ENCODE peak calls at places on chromosomes 4 and X, in four cellular contexts. K, B, F and U are unnamed samples.

GRCh38 chr4:185265942-185266341 is 56.5 kb downstream of the SNX25 start:
- DNase-seq in K (no peak), B (no peak), F (no peak), U (no peak)

GRCh38 chrX:29699214-29699613 is 516.1 kb upstream of the MAGEB2 start:
- DNase-seq in K (no peak), B (no peak), F (no peak), U (no peak)

GRCh38 chr4:100206850-100207249 is 16.6 kb upstream of the DDIT4L start:
- DNase-seq in K (no peak), B (no peak), F (no peak), U (no peak)

GRCh38 chrX:36961590-36961989 is 46.6 kb upstream of the FAM47C start:
- DNase-seq in K (no peak), B (no peak), F (no peak), U (no peak)

GRCh38 chr4:41991916-41992767 is 1.8 kb downstream of the SLC30A9 start:
- DNase-seq in K (no peak), B (no peak), F (no peak), U (no peak)

GRCh38 chrX:93673869-93674271 is at the start of gene FAM133A:
- DNase-seq in K (no peak), B (no peak), F (no peak), U (no peak)

GRCh38 chrX:140343226-140343873 is 161.5 kb downstream of the SOX3 start:
- DNase-seq in K (no peak), B (no peak), F (no peak), U (no peak)

GRCh38 chr4:128871948-128872347 is 62.4 kb downstream of the JADE1 start:
- DNase-seq in K (no peak), B (no peak), F (no peak), U (no peak)

GRCh38 chr4:128468485-128468989 is 180.9 kb upstream of the PGRMC2 start:
- DNase-seq in K (no peak), B (peak; percentile 61), F (no peak), U (peak; percentile 93)

GRCh38 chr4:15395342-15395741 is 32.5 kb upstream of the C1QTNF7 start:
- DNase-seq in K (no peak), B (no peak), F (no peak), U (no peak)

GRCh38 chr4:78057135-78057599 is at the start of gene FRAS1:
- DNase-seq in K (peak; percentile 19), B (no peak), F (no peak), U (no peak)
- TF ChIP-seq CTCF in K (no peak), B (no peak), F (no peak), U (no peak)

DNA sequence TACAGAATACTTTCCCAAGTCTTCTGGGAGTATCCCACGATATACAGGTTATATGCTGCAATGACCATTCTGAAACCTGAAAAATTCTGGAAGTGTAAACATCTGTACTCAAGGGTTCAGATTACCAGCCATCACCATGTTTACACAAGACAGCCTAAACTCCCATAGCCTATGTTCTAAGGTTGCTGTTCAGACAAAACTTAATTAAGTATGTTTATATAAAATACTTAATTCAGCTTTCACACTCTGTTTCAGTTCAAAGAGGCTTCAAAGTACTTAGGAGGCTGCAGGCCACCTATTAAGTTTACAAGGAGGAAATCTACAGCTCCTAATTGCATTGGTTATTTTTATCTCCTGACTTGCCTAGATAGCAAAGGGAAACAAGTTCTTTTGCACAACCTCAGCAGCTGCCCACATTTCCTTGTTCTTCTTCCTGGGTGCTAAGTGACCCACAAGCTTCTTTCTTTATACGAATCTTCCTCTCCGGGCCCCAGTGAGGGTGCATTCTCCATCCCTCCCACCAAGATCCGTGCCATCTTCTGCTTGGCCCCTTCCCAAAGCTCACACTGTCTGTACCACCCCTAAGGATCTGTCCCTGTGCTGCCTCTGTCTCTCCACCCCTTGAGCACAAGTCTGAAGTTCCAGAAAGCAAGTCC is 2.0 kb downstream of the GAK start:
- DNase-seq in K (no peak), B (no peak), F (no peak), U (no peak)
- H3K4me3 ChIP-seq in K (peak overlapping the region; percentile 99), B (no peak overlapping the region), F (peak overlapping the region; percentile 96), U (peak overlapping the region; percentile 13)

DNA sequence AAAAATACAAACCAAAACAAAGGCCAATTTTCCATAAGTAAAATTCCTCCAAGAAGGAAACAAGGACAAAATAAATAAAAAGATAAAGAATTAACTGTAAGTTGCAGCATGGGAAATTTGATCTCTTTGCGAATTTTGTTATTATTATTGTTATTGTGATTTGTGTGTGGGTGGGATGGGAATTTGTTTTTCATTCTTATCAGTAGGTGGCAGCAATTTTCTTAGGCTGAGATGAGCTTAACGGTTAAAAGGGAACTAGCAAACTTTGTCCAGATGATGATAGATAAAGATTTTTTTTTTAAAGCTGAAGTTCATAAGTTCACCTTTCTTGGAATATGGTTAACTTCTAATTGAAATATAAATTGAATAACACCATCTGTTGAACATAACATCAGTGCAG is 83.2 kb upstream of the IL1RAPL2 start:
- DNase-seq in K (no peak), B (no peak), F (no peak), U (no peak)
- TF ChIP-seq CTCF in K (no peak), B (peak; percentile 19), F (no peak), U (peak; percentile 25)

DNA sequence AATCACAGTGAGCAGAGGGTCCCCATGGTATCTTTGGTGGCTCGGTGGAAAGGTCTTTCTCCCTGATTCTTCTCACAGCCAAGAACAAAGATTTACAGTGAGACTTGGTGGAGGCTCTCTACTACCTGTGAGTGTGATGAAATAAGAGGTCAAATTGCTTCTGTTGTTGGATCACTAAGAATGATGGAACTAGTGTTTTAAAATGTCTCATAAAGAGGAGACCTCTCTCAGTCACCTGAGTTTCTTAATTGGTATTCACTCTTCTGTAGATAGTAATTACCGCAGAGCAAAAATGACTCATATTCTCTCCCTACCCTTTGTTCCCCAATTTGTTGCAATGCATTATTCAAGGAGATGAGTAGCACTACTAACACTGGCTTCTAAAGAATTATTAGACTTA is 100.9 kb upstream of the TBC1D9 start:
- DNase-seq in K (no peak), B (no peak), F (no peak), U (no peak)
- H3K4me3 ChIP-seq in K (no peak overlapping the region), B (no peak overlapping the region), F (no peak overlapping the region), U (no peak overlapping the region)

GRCh38 chr4:154491341-154491679 is 289 bp downstream of the DCHS2 start:
- DNase-seq in K (no peak), B (no peak), F (no peak), U (no peak)
- TF ChIP-seq CTCF in K (no peak), B (no peak), F (no peak), U (no peak)

DNA sequence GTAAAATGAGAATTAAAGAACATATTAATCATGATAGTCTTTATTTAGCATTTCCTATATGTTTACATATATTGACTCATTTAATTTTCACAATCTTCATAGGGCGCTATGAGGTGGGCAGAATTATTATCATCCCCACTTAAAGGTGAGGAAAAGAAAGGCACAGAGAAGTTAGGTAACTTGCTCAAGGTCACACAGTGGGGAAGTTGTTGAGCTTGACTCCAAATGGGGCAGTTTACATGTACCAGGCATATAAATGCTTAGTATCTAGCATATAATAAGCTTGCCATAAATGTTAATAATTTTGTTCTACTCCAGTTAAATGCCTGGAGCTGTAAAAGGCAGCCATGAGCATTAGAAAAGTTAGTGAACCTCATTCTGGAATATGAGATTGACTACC is 1.5 kb downstream of the CMC4 start:
- DNase-seq in K (no peak), B (no peak), F (no peak), U (no peak)
- H3K4me3 ChIP-seq in K (peak overlapping the region; percentile 65), B (peak overlapping the region; percentile 10), F (no peak overlapping the region), U (no peak overlapping the region)

GRCh38 chr4:70315928-70316327 is 18.9 kb upstream of the CABS1 start:
- DNase-seq in K (no peak), B (no peak), F (no peak), U (no peak)
- TF ChIP-seq CTCF in K (no peak), B (no peak), F (no peak), U (no peak)

GRCh38 chr4:76689079-76689817 is 208.7 kb downstream of the SOWAHB start:
- DNase-seq in K (peak; percentile 30), B (no peak), F (no peak), U (no peak)
- H3K4me3 ChIP-seq in K (peak overlapping the region; percentile 63), B (peak overlapping the region; percentile 80), F (peak overlapping the region; percentile 31), U (peak overlapping the region; percentile 63)

GRCh38 chrX:54785901-54786300 is 12.2 kb downstream of the ITIH6 start:
- DNase-seq in K (no peak), B (no peak), F (no peak), U (no peak)

GRCh38 chrX:54788446-54788845 is 9.6 kb downstream of the ITIH6 start:
- DNase-seq in K (no peak), B (no peak), F (no peak), U (no peak)

DNA sequence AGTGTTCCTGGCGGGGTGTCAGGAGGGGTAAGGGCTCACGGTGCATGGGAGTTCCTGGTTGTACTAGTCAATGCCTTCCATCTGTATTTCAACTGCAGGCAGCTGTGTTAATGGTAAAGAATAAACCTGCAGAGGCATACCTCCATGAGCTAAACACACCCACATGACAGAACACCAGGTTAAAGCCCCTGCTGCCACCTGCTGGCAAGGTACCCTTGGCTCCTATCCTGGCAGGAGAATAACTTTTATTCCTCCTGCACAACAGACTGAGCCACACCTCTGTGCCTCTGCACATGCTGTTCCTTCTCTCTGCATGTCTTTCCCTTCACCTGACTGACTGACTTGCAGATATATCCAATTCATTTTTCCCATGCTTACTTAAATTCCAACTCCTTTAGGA is 11.1 kb downstream of the ITIH6 start:
- DNase-seq in K (no peak), B (no peak), F (no peak), U (no peak)
- TF ChIP-seq CTCF in K (peak; percentile 27), B (no peak), F (peak; percentile 16), U (no peak)